ENCODE peak calls at places on chromosome 11, in eight cellular contexts. H is HL-60; A is fibroblast of the conjunctiva; X is ACHN; P is activated CD4-positive, alpha-beta T cell treated with anti-CD3 and anti-CD28 coated beads, Interleukin-2, amount 10 ng/mL, durations not matched to agents 7 days and 5 days; D is iris pigment epithelial cell; W is GM12865; J is cardiac fibroblast. I is an unnamed sample.
A peak's percentile ranks its signal among the peaks of the same experiment; 100 is the strongest.

GRCh38 chr11:60725592-60725991 is 1.1 kb downstream of the MS4A18 start:
- DNase-seq in H (no peak), X (no peak), J (no peak), A (no peak), W (no peak), P (no peak), D (no peak), I (no peak)

GRCh38 chr11:118938491-118939411 is 13.0 kb upstream of the BCL9L start:
- DNase-seq in D (peak; percentile 75), J (peak; percentile 65), W (no peak), X (peak; percentile 88), A (no peak), P (no peak), H (no peak), I (no peak)

GRCh38 chr11:59610289-59610688 is 5.3 kb downstream of the OSBP start:
- DNase-seq in H (no peak), X (no peak), J (no peak), A (no peak), W (no peak), P (no peak), D (no peak), I (no peak)

GRCh38 chr11:64652586-64653387 is 61.8 kb downstream of the SLC22A12 start:
- DNase-seq in D (peak; percentile 58), X (peak; percentile 68), P (peak; percentile 76), H (peak; percentile 45), J (peak; percentile 75), W (peak; percentile 67), A (peak; percentile 42), I (peak; percentile 73)

GRCh38 chr11:93984205-93984586 is 37.0 kb upstream of the HEPHL1 start:
- DNase-seq in A (peak; percentile 34), P (no peak), W (no peak), D (no peak), X (no peak), J (peak; percentile 3), H (no peak), I (no peak)

GRCh38 chr11:117199916-117200812 is 994 bp downstream of the TAGLN start:
- DNase-seq in P (no peak), X (no peak), H (no peak), D (no peak), W (no peak), A (no peak), J (no peak), I (no peak)

GRCh38 chr11:30459821-30460220 is 126.3 kb downstream of the MPPED2 start:
- DNase-seq in J (no peak), A (no peak), H (no peak), X (no peak), D (no peak), P (no peak), W (no peak), I (no peak)

GRCh38 chr11:116499396-116500001 is 273.3 kb downstream of the BUD13 start:
- DNase-seq in X (peak; percentile 65), A (no peak), P (peak; percentile 67), D (peak; percentile 44), J (peak; percentile 62), W (peak; percentile 77), H (peak; percentile 14), I (peak; percentile 56)